ENCODE peak calls at places on chromosome X, in four cellular contexts. Y, O, T and I are unnamed samples.

GRCh38 chrX:129493643-129494042 is 29.6 kb downstream of the SMARCA1 start:
- DNase-seq in T (no peak), Y (no peak), O (no peak), I (no peak)

GRCh38 chrX:133574716-133575115 is 159.4 kb upstream of the GPC4 start:
- DNase-seq in T (no peak), O (no peak), Y (no peak), I (no peak)

GRCh38 chrX:15465896-15466651 is 27.1 kb downstream of the PIR start:
- DNase-seq in O (no peak), Y (no peak), T (no peak), I (no peak)

GRCh38 chrX:13000311-13000811 is 25.5 kb downstream of the TMSB4X start:
- DNase-seq in Y (no peak), T (no peak), O (no peak), I (no peak)

GRCh38 chrX:129654652-129655546 is at the start of gene APLN:
- DNase-seq in T (no peak), O (no peak), Y (peak), I (no peak)

GRCh38 chrX:105645667-105646354 is 176.5 kb upstream of the NRK start:
- DNase-seq in O (no peak), T (no peak), Y (no peak), I (no peak)

GRCh38 chrX:13001097-13001496 is 26.2 kb downstream of the TMSB4X start:
- DNase-seq in T (no peak), O (no peak), Y (no peak), I (no peak)

GRCh38 chrX:53563324-53563723 is 123.2 kb downstream of the HUWE1 start:
- DNase-seq in O (no peak), T (no peak), Y (no peak), I (no peak)

GRCh38 chrX:120564925-120565324 is 4.2 kb upstream of the CUL4B start:
- DNase-seq in T (no peak), Y (no peak), O (no peak), I (no peak)

GRCh38 chrX:102085706-102086105 is 39.8 kb upstream of the TCEAL2 start:
- DNase-seq in Y (no peak), O (no peak), T (no peak), I (no peak)

GRCh38 chrX:149827254-149827653 is 45.5 kb downstream of the MAGEA9 start:
- DNase-seq in T (no peak), O (no peak), Y (no peak), I (no peak)

GRCh38 chrX:143580266-143580665 is 55.6 kb downstream of the SLITRK4 start:
- DNase-seq in O (no peak), Y (no peak), T (no peak), I (no peak)

DNA sequence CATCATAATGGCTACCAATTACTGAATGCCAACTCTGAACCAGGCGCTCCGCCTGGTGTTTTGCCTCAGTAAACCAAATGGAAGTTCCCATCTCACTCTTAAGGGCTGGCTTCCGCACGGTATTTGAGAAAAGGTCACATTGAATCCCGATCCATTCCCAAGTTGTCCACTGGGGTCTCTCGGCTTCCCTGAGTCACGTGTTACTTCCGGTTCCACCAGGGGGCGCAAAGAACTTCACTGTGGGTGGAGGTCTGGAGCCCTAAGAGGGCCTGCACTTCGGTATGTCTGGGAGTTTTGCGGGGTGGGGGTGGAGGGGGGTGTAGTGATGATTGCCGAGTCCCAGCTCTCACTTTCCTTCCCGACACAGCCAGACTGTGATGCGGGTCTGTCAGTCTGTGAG is 13.4 kb upstream of the NHS start:
- DNase-seq in O (no peak), Y (no peak), T (no peak), I (peak)
- TF ChIP-seq CTCF in O (no peak), Y (no peak), T (no peak), I (peak)

DNA sequence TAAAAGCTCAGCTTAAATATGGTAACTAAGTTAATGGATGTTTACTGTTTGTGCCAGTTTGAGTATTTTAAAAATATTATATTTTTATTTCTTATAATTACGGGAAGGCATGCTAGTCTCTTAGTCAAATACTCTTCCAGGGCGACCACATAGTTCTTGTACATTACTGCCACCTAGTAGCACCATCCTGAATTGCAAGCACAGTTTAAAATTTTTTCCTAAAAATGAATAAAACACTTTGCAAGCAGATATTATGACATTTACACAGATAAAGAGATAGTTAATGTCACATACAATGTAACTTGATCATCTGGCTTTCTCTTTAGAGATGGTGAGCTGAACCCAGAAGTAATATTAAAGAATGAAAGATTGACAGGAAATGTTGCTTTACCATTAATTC is 11.5 kb downstream of the NDP start:
- DNase-seq in T (no peak), Y (no peak), O (no peak), I (no peak)
- TF ChIP-seq CTCF in T (no peak), Y (no peak), O (no peak), I (peak)

DNA sequence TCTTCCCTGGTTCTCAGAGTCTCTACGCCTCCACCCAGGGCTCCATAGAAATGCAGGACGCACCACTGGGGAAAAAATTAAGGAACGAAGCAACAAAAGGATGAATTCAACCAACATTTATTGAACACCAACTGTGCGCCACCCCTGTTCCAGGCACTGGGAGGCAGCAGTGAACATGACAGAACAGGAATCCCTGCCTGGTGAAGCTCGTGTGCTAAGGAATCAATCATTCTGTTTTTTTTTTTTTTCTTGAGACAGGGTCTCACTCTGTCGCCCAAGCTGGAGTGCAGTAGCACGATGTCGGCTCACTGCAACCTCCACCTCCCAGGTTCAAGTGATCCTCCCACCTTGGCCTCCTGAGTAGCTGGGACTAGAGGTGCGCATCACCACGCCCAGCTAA is 1.9 kb upstream of the FTSJ1 start:
- DNase-seq in O (no peak), T (no peak), Y (no peak), I (no peak)
- TF ChIP-seq CTCF in O (no peak), T (peak), Y (no peak), I (peak)

GRCh38 chrX:42415636-42416035 is 362.3 kb downstream of the PPP1R2C start:
- DNase-seq in O (no peak), Y (no peak), T (no peak), I (no peak)
- TF ChIP-seq CTCF in O (no peak), Y (no peak), T (no peak), I (no peak)

GRCh38 chrX:47563801-47564315 is 2.9 kb downstream of the ARAF start:
- DNase-seq in T (no peak), Y (no peak), O (no peak), I (no peak)

GRCh38 chrX:47560831-47561652 is at the start of gene ARAF:
- DNase-seq in Y (peak), T (peak), O (peak), I (peak)

GRCh38 chrX:47561653-47562151 is 697 bp downstream of the ARAF start:
- DNase-seq in O (no peak), Y (no peak), T (no peak), I (no peak)

GRCh38 chrX:47564438-47565085 is 3.6 kb downstream of the ARAF start:
- DNase-seq in Y (no peak), T (no peak), O (no peak), I (no peak)

DNA sequence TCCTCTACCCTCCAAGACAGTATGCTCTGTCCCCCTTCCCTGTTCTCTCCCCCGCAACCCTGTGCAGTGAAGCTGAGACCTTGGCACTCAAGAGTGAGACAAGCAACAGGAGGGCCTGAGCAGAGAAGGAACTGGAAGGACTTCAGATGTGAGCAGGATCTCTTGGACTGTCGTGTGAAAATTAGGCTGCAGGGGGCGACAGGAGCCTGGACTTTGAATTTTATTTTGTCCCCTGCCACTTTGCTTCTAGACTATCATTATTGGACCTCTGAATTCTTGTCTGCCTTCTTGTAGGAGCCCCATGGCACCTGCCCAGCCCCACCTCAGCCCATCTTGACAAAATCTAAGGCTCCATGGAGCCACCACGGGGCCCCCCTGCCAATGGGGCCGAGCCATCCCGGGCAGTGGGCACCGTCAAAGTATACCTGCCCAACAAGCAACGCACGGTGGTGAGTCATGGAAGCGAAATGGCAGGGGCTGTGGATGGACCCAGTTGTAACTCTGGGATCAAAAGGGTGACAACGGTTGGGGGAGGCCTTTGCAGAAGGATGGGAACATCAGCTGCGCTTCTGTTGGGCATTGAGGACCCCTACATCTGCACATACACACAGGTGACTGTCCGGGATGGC is 1.7 kb downstream of the ARAF start:
- DNase-seq in O (no peak), T (no peak), Y (no peak), I (peak)
- TF ChIP-seq CTCF in O (no peak), T (peak), Y (peak), I (peak)

DNA sequence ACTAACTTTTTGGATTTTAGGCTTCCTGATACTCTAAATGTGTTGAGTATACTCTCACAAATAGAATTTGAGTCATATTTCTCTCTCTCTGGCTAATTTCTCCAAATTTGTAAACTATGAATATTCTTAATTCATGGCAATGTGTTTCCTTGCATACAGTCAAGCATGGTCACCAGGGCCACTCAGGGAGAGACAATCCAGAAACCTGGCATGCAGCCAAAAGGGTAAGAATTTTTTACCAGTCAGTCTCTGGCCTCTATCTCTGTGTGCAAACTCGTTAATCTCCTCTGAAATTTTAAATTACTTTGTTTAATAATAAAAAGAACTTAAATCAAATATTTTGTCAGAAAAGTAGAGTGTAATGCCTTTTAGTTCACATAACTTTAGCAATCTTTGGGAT is 179.8 kb downstream of the OR13H1 start:
- DNase-seq in Y (no peak), O (no peak), T (no peak), I (no peak)
- TF ChIP-seq CTCF in Y (no peak), O (no peak), T (no peak), I (no peak)

DNA sequence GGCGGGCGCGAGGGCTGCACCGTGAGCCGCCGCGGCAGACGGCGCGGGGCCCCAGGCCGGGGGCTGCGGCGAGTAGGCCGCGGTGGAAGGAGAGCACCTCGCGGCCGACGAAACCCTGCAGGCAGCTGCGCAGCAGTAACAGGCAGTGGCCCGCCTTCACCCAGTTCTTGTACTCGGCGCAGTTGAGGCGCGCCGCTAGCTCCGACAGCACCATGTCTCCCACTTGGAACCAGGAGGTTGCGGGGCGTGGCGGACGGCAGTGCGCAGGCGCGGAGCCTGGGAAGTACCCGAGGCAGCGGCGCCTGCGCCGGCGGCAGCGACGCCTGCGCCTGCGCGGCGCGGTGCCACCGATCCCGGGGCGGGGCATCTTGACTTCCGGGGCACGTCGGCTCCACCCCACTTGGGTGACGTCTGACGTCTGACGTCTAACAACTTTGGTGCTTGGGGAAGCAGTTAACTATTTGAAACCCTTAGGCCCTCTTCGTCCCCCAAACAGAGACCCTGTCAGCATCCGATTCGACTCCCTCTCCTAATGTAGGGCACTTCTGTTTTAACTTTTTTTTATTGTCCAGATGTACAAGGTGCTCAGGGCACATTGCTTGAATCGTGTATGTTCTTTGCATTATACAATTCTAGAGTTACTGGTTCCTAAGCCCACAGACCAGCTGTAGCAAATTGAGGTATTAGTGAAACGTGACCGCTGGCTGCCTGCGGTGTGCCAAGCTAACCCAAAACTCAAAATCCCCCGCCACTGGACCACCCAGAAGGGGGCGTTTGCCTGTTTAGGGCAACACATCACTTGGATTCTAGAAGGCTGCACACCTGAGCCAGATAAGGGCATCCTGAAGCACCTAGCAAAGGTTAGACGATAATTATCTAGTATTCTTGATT is at the start of gene CXorf38:
- DNase-seq in Y (peak), T (no peak), O (peak), I (peak)
- TF ChIP-seq CTCF in Y (no peak), T (no peak), O (no peak), I (no peak)

GRCh38 chrX:96684339-96685204 is at the start of gene DIAPH2:
- DNase-seq in O (peak), Y (peak), T (peak), I (peak)

GRCh38 chrX:96683997-96684338 is 674 bp upstream of the DIAPH2 start:
- DNase-seq in Y (no peak), T (no peak), O (no peak), I (no peak)

GRCh38 chrX:96682516-96682915 is 2.1 kb upstream of the DIAPH2 start:
- DNase-seq in T (no peak), O (no peak), Y (no peak), I (no peak)

GRCh38 chrX:96688789-96689188 is 4.1 kb downstream of the DIAPH2 start:
- DNase-seq in O (no peak), T (no peak), Y (no peak), I (no peak)

DNA sequence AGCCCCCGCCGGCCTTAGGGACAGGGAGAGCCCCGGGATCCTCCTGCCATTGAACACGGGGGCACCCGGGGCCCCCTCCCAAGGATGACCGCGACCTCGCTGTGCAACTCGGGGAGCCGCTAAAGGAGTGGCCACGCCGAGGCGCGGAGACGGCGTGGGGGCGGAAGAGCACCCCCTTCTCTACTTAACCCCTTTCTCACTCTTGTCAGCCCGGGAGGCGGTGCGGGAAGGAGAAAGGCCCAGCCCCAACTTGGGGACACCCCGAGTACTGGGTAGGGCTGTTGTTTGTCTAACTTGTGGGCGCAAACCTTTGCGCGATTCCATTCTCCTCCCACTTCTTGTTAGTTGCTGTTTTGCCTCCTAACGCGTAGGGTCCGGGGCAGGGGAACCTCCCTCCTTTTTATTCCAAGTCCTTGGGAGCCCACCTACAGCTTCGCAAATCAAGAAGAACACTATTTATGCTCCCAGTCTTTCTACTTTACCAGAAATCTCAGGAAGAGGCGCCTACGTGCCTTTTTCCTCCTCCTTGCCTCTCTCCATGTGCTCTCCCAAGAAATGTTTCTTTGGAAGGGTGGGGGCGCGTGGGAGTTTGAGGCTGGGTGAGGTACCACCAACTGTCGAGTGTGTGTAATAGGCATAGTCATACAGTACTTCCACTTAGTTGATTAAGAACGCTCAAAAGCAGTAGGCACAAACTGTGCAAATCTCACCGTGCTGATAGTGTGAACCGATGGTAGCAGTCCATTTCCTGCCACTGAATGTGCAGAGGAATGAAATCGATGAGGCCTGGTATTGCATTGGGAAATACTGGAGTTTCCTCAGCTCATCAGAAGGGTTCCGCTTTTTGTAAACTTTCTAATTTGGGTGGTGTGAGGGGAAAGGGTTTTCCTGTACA is 810 bp downstream of the DIAPH2 start:
- DNase-seq in T (no peak), O (no peak), Y (peak), I (peak)
- TF ChIP-seq CTCF in T (no peak), O (no peak), Y (no peak), I (no peak)

GRCh38 chrX:79413963-79414362 is 46.8 kb upstream of the ITM2A start:
- DNase-seq in T (no peak), Y (no peak), O (no peak), I (no peak)

GRCh38 chrX:79409657-79410056 is 42.5 kb upstream of the ITM2A start:
- DNase-seq in Y (no peak), T (no peak), O (no peak), I (no peak)

GRCh38 chrX:79415056-79415455 is 47.9 kb upstream of the ITM2A start:
- DNase-seq in T (no peak), O (no peak), Y (no peak), I (no peak)

GRCh38 chrX:79408623-79409322 is 41.6 kb upstream of the ITM2A start:
- DNase-seq in O (no peak), T (no peak), Y (no peak), I (no peak)

GRCh38 chrX:79413009-79413408 is 45.9 kb upstream of the ITM2A start:
- DNase-seq in T (no peak), Y (no peak), O (no peak), I (no peak)
- TF ChIP-seq CTCF in T (no peak), Y (peak), O (peak), I (peak)